ENCODE peak calls at places on chromosomes 12 and 14, in eight cellular contexts. F is nucleus accumbens; C is ELR; O is EH; U is endodermal cell; N is AG08396; T is CD4-positive, alpha-beta T cell; Z is psoas muscle. K is an unnamed sample.

GRCh38 chr12:100877776-100878175 is 83.2 kb downstream of the ANO4 start:
- DNase-seq in O (no peak), F (no peak), N (peak), T (no peak), C (peak), Z (no peak), U (no peak), K (no peak)

GRCh38 chr12:56120158-56120846 is 2.2 kb downstream of the ZC3H10 start:
- DNase-seq in T (no peak), C (peak), O (no peak), Z (no peak), U (no peak), N (no peak), F (no peak), K (no peak)

GRCh38 chr12:120999191-121000120 is 16.8 kb downstream of the C12orf43 start:
- DNase-seq in C (no peak), N (peak), U (peak), F (no peak), T (no peak), O (peak), Z (no peak), K (no peak)

GRCh38 chr12:108211161-108211560 is 82.1 kb downstream of the WSCD2 start:
- DNase-seq in F (no peak), O (no peak), T (no peak), Z (no peak), N (no peak), C (no peak), U (no peak), K (no peak)

GRCh38 chr12:59067068-59067467 is 146.8 kb upstream of the LRIG3 start:
- DNase-seq in Z (no peak), O (peak), U (no peak), C (peak), N (peak), T (no peak), F (no peak), K (no peak)

GRCh38 chr14:22466520-22466919 is 122.5 kb downstream of the DAD1 start:
- DNase-seq in O (no peak), U (no peak), T (no peak), N (no peak), Z (no peak), C (peak), F (no peak), K (no peak)

GRCh38 chr12:52183971-52184370 is 7.8 kb downstream of the KRT80 start:
- DNase-seq in N (no peak), C (no peak), F (no peak), T (no peak), O (no peak), U (no peak), Z (no peak), K (no peak)

GRCh38 chr12:105318651-105319483 is 11.6 kb upstream of the C12orf75 start:
- DNase-seq in U (no peak), F (no peak), N (no peak), T (no peak), Z (no peak), C (no peak), O (no peak), K (no peak)

GRCh38 chr14:33686856-33687255 is 264.0 kb downstream of the EGLN3 start:
- DNase-seq in Z (no peak), N (no peak), T (no peak), U (no peak), F (no peak), C (no peak), O (peak), K (no peak)

GRCh38 chr12:110102255-110102654 is 21.9 kb upstream of the IFT81 start:
- DNase-seq in N (peak), T (no peak), C (peak), Z (no peak), U (peak), F (peak), O (peak), K (peak)

GRCh38 chr14:104105071-104105821 is 19.7 kb downstream of the ASPG start:
- DNase-seq in N (no peak), Z (peak), O (no peak), F (no peak), U (peak), T (no peak), C (no peak), K (no peak)

GRCh38 chr12:130286041-130286440 is 51.6 kb upstream of the PIWIL1 start:
- DNase-seq in N (no peak), C (no peak), T (no peak), F (no peak), O (no peak), U (peak), Z (no peak), K (no peak)

GRCh38 chr14:64733899-64734298 is 29.7 kb downstream of the PLEKHG3 start:
- DNase-seq in O (no peak), C (no peak), F (no peak), T (no peak), Z (no peak), U (peak), N (no peak), K (no peak)

K was measured in 8988T.